ENCODE peak calls at places on chromosome 21, in ten cellular contexts. F, G, O, U, I, P, S, Q, Z and L are unnamed samples.

GRCh38 chr21:15932681-15933200 is 203.0 kb downstream of the USP25 start:
- DNase-seq in F (no peak), G (no peak), O (peak; percentile 68), U (no peak), I (no peak), P (no peak), S (no peak), Q (no peak), Z (no peak), L (no peak)

GRCh38 chr21:31732891-31733520 is 1.1 kb upstream of the SCAF4 start:
- DNase-seq in F (peak; percentile 9), G (no peak), O (peak; percentile 6), U (no peak), I (peak; percentile 41), P (no peak), S (peak; percentile 32), Q (no peak), Z (peak; percentile 13), L (no peak)

GRCh38 chr21:20721151-20721550 is 277.1 kb upstream of the NCAM2 start:
- DNase-seq in F (no peak), G (no peak), O (no peak), U (no peak), I (no peak), P (no peak), S (no peak), Q (no peak), Z (no peak), L (no peak)

GRCh38 chr21:44878053-44878982 is 4.8 kb upstream of the PTTG1IP start:
- DNase-seq in F (no peak), G (peak; percentile 84), O (no peak), U (no peak), I (peak; percentile 39), P (no peak), S (no peak), Q (no peak), Z (no peak), L (no peak)

GRCh38 chr21:27582246-27582945 is 615.5 kb upstream of the ADAMTS5 start:
- DNase-seq in F (no peak), G (no peak), O (no peak), U (no peak), I (peak; percentile 35), P (no peak), S (no peak), Q (no peak), Z (no peak), L (no peak)

GRCh38 chr21:16794944-16795343 is 717.9 kb upstream of the CXADR start:
- DNase-seq in F (no peak), G (no peak), O (peak; percentile 85), U (no peak), I (peak; percentile 93), P (no peak), S (no peak), Q (peak; percentile 90), Z (peak; percentile 6), L (no peak)

GRCh38 chr21:28687571-28687970 is 305.1 kb downstream of the LTN1 start:
- DNase-seq in F (no peak), G (no peak), O (no peak), U (no peak), I (no peak), P (no peak), S (no peak), Q (no peak), Z (no peak), L (no peak)

GRCh38 chr21:23223882-23224281 is 2225.7 kb downstream of the NCAM2 start:
- DNase-seq in F (no peak), G (no peak), O (no peak), U (no peak), I (no peak), P (no peak), S (no peak), Q (no peak), Z (no peak), L (no peak)

GRCh38 chr21:43632373-43632905 is 26.8 kb downstream of the HSF2BP start:
- DNase-seq in F (no peak), G (no peak), O (no peak), U (no peak), I (no peak), P (no peak), S (no peak), Q (no peak), Z (no peak), L (no peak)

GRCh38 chr21:36377391-36377842 is 7.8 kb upstream of the CHAF1B start:
- DNase-seq in F (peak; percentile 44), G (peak; percentile 19), O (no peak), U (no peak), I (no peak), P (no peak), S (no peak), Q (no peak), Z (peak; percentile 72), L (no peak)

GRCh38 chr21:45262616-45263015 is 25.1 kb downstream of the POFUT2 start:
- DNase-seq in F (no peak), G (peak; percentile 93), O (no peak), U (no peak), I (no peak), P (no peak), S (peak; percentile 49), Q (no peak), Z (no peak), L (peak; percentile 10)

GRCh38 chr21:42388740-42389448 is 7.0 kb downstream of the TMPRSS3 start:
- DNase-seq in F (peak; percentile 53), G (peak; percentile 77), O (no peak), U (no peak), I (no peak), P (no peak), S (peak; percentile 49), Q (no peak), Z (no peak), L (no peak)

GRCh38 chr21:46051379-46051770 is 46.5 kb upstream of the COL6A2 start:
- DNase-seq in F (no peak), G (no peak), O (no peak), U (no peak), I (no peak), P (no peak), S (no peak), Q (no peak), Z (no peak), L (no peak)

GRCh38 chr21:17495680-17496079 is 17.2 kb upstream of the CXADR start:
- DNase-seq in F (no peak), G (no peak), O (no peak), U (no peak), I (no peak), P (no peak), S (no peak), Q (no peak), Z (no peak), L (no peak)

GRCh38 chr21:36852864-36853263 is 113.6 kb downstream of the HLCS start:
- DNase-seq in F (no peak), G (no peak), O (no peak), U (no peak), I (no peak), P (no peak), S (no peak), Q (no peak), Z (no peak), L (no peak)

GRCh38 chr21:44666401-44667320 is at the start of gene KRTAP12-2:
- DNase-seq in F (no peak), G (no peak), O (no peak), U (no peak), I (no peak), P (no peak), S (no peak), Q (no peak), Z (no peak), L (no peak)

GRCh38 chr21:32909393-32909792 is 116.3 kb upstream of the OLIG2 start:
- DNase-seq in F (no peak), G (no peak), O (no peak), U (no peak), I (no peak), P (no peak), S (no peak), Q (no peak), Z (no peak), L (no peak)

GRCh38 chr21:39176312-39176711 is 6.9 kb downstream of the PSMG1 start:
- DNase-seq in F (no peak), G (no peak), O (no peak), U (no peak), I (peak; percentile 11), P (no peak), S (no peak), Q (no peak), Z (no peak), L (no peak)

GRCh38 chr21:41360072-41360821 is 1.6 kb upstream of the MX2 start:
- DNase-seq in F (peak; percentile 61), G (peak; percentile 92), O (no peak), U (no peak), I (peak; percentile 74), P (no peak), S (no peak), Q (no peak), Z (no peak), L (no peak)

GRCh38 chr21:44043613-44044012 is 31.5 kb downstream of the TRAPPC10 start:
- DNase-seq in F (no peak), G (no peak), O (no peak), U (no peak), I (no peak), P (no peak), S (no peak), Q (no peak), Z (no peak), L (no peak)

GRCh38 chr21:27164208-27165172 is 197.6 kb upstream of the ADAMTS5 start:
- DNase-seq in F (no peak), G (no peak), O (no peak), U (no peak), I (no peak), P (no peak), S (no peak), Q (no peak), Z (no peak), L (no peak)

GRCh38 chr21:25296239-25296638 is 311.0 kb downstream of the MRPL39 start:
- DNase-seq in F (no peak), G (no peak), O (no peak), U (no peak), I (no peak), P (no peak), S (no peak), Q (no peak), Z (no peak), L (no peak)

GRCh38 chr21:32554832-32555436 is 30.4 kb downstream of the TCP10L start:
- DNase-seq in F (no peak), G (no peak), O (no peak), U (no peak), I (no peak), P (no peak), S (no peak), Q (no peak), Z (no peak), L (no peak)

GRCh38 chr21:37800496-37801061 is 115.7 kb downstream of the KCNJ6 start:
- DNase-seq in F (no peak), G (no peak), O (no peak), U (no peak), I (no peak), P (no peak), S (no peak), Q (no peak), Z (no peak), L (no peak)

GRCh38 chr21:43721225-43721605 is 2.3 kb downstream of the PDXK start:
- DNase-seq in F (no peak), G (no peak), O (no peak), U (no peak), I (no peak), P (no peak), S (no peak), Q (no peak), Z (no peak), L (no peak)

GRCh38 chr21:19607983-19608668 is 1204.5 kb upstream of the TMPRSS15 start:
- DNase-seq in F (peak; percentile 13), G (no peak), O (no peak), U (no peak), I (no peak), P (no peak), S (no peak), Q (no peak), Z (no peak), L (no peak)

GRCh38 chr21:32021319-32022027 is 148.7 kb downstream of the HUNK start:
- DNase-seq in F (peak; percentile 74), G (no peak), O (no peak), U (no peak), I (peak; percentile 2), P (no peak), S (no peak), Q (no peak), Z (no peak), L (no peak)

GRCh38 chr21:45528028-45528705 is 14.1 kb downstream of the SLC19A1 start:
- DNase-seq in F (no peak), G (no peak), O (no peak), U (no peak), I (no peak), P (no peak), S (no peak), Q (no peak), Z (no peak), L (no peak)